ENCODE peak calls at places on chromosome 11, in seven cellular contexts. T is iPS-NIHi11, C is skeletal muscle cell, K is breast epithelium, Q is NCI-H1694 treated with DMSO at 0.1 percent for 48 hours, U is EH, X is NCI-H2081. H is an unnamed sample.

GRCh38 chr11:93908689-93909088 is 58.3 kb upstream of the VSTM5 start:
- DNase-seq in T (no peak), C (peak), K (no peak), Q (no peak), U (peak), X (no peak), H (no peak)

GRCh38 chr11:28223994-28224393 is 115.8 kb downstream of the METTL15 start:
- DNase-seq in T (no peak), C (no peak), K (no peak), Q (no peak), U (no peak), X (no peak), H (no peak)

GRCh38 chr11:1158681-1159525 is 1.1 kb downstream of the MUC5AC start:
- DNase-seq in T (peak), C (no peak), K (peak), Q (no peak), U (no peak), X (no peak), H (no peak)

GRCh38 chr11:60905047-60905446 is 1.3 kb downstream of the PRPF19 start:
- DNase-seq in T (no peak), C (no peak), K (no peak), Q (no peak), U (peak), X (no peak), H (peak)

GRCh38 chr11:114262681-114263509 is 33.3 kb upstream of the NNMT start:
- DNase-seq in T (peak), C (no peak), K (no peak), Q (peak), U (peak), X (peak), H (peak)

GRCh38 chr11:17985517-17985916 is 27.3 kb downstream of the SERGEF start:
- DNase-seq in T (peak), C (no peak), K (no peak), Q (no peak), U (peak), X (no peak), H (no peak)

GRCh38 chr11:8533332-8533731 is 60.7 kb downstream of the STK33 start:
- DNase-seq in T (peak), C (no peak), K (no peak), Q (peak), U (no peak), X (no peak), H (no peak)

GRCh38 chr11:131978351-131978750 is 607.9 kb downstream of the NTM start:
- DNase-seq in T (no peak), C (no peak), K (no peak), Q (no peak), U (no peak), X (no peak), H (no peak)

GRCh38 chr11:17014321-17014773 is at the start of gene PLEKHA7:
- DNase-seq in T (peak), C (no peak), K (no peak), Q (no peak), U (no peak), X (no peak), H (no peak)

GRCh38 chr11:86696004-86696403 is 23.6 kb upstream of the ME3 start:
- DNase-seq in T (no peak), C (peak), K (no peak), Q (no peak), U (peak), X (no peak), H (no peak)

GRCh38 chr11:206516-207212 is 535 bp downstream of the BET1L start:
- DNase-seq in T (no peak), C (no peak), K (no peak), Q (no peak), U (peak), X (no peak), H (no peak)

GRCh38 chr11:117822031-117822521 is 2.5 kb downstream of the FXYD2 start:
- DNase-seq in T (peak), C (no peak), K (no peak), Q (no peak), U (no peak), X (peak), H (peak)

GRCh38 chr11:79052539-79052938 is 388.3 kb downstream of the TENM4 start:
- DNase-seq in T (peak), C (no peak), K (no peak), Q (no peak), U (peak), X (no peak), H (peak)